ENCODE peak calls at places on chromosomes 13 and 19, in eight cellular contexts. G is breast epithelium, U is NB4, P is HepG2, B is AG09319, F is cardiac muscle cell, S is sigmoid colon, R is GM13976. K is an unnamed sample.

GRCh38 chr13:22114630-22115311 is 443.9 kb downstream of the FGF9 start:
- DNase-seq in G (no peak), U (peak; percentile 81), P (no peak), B (no peak), F (peak; percentile 0), S (no peak), R (peak; percentile 81), K (no peak)

GRCh38 chr19:52527954-52528326 is 472 bp downstream of the ZNF808 start:
- DNase-seq in G (no peak), U (no peak), P (no peak), B (no peak), F (peak; percentile 5), S (peak; percentile 67), R (no peak), K (peak; percentile 76)

GRCh38 chr19:49971991-49972401 is 11.0 kb upstream of the SIGLEC11 start:
- DNase-seq in G (no peak), U (no peak), P (no peak), B (no peak), F (no peak), S (no peak), R (no peak), K (peak; percentile 56)

GRCh38 chr19:17504030-17504429 is 7.4 kb upstream of the PGLS start:
- DNase-seq in G (no peak), U (no peak), P (no peak), B (no peak), F (no peak), S (no peak), R (no peak), K (no peak)

GRCh38 chr13:95176611-95177259 is 124.5 kb downstream of the ABCC4 start:
- DNase-seq in G (no peak), U (peak; percentile 9), P (no peak), B (no peak), F (peak; percentile 58), S (no peak), R (no peak), K (no peak)

GRCh38 chr13:36323951-36324566 is 22.1 kb downstream of the SPART start:
- DNase-seq in G (no peak), U (no peak), P (peak; percentile 29), B (no peak), F (peak; percentile 32), S (no peak), R (no peak), K (no peak)

GRCh38 chr13:25752957-25753540 is 298.8 kb downstream of the SHISA2 start:
- DNase-seq in G (no peak), U (peak; percentile 88), P (no peak), B (peak; percentile 22), F (peak; percentile 93), S (no peak), R (no peak), K (peak; percentile 60)

GRCh38 chr19:49847731-49848696 is 2.9 kb upstream of the PTOV1 start:
- DNase-seq in G (no peak), U (peak; percentile 88), P (no peak), B (no peak), F (peak; percentile 90), S (no peak), R (no peak), K (peak; percentile 41)

GRCh38 chr13:79548886-79549285 is 67.9 kb downstream of the NDFIP2 start:
- DNase-seq in G (no peak), U (no peak), P (no peak), B (no peak), F (peak; percentile 35), S (no peak), R (no peak), K (no peak)

GRCh38 chr19:4338441-4339350 is at the start of gene STAP2:
- DNase-seq in G (peak; percentile 79), U (no peak), P (peak; percentile 44), B (no peak), F (peak; percentile 17), S (no peak), R (peak; percentile 53), K (peak; percentile 82)

GRCh38 chr13:20415694-20416107 is 110.0 kb downstream of the CRYL1 start:
- DNase-seq in G (no peak), U (no peak), P (no peak), B (no peak), F (no peak), S (no peak), R (no peak), K (no peak)

GRCh38 chr19:5503598-5503997 is 48.4 kb downstream of the ZNRF4 start:
- DNase-seq in G (no peak), U (peak; percentile 18), P (no peak), B (no peak), F (no peak), S (no peak), R (no peak), K (no peak)
- TF ChIP-seq CTCF in G (no peak), U (peak; percentile 11), P (no peak), B (no peak), F (no peak), S (no peak), R (no peak), K (no peak)

DNA sequence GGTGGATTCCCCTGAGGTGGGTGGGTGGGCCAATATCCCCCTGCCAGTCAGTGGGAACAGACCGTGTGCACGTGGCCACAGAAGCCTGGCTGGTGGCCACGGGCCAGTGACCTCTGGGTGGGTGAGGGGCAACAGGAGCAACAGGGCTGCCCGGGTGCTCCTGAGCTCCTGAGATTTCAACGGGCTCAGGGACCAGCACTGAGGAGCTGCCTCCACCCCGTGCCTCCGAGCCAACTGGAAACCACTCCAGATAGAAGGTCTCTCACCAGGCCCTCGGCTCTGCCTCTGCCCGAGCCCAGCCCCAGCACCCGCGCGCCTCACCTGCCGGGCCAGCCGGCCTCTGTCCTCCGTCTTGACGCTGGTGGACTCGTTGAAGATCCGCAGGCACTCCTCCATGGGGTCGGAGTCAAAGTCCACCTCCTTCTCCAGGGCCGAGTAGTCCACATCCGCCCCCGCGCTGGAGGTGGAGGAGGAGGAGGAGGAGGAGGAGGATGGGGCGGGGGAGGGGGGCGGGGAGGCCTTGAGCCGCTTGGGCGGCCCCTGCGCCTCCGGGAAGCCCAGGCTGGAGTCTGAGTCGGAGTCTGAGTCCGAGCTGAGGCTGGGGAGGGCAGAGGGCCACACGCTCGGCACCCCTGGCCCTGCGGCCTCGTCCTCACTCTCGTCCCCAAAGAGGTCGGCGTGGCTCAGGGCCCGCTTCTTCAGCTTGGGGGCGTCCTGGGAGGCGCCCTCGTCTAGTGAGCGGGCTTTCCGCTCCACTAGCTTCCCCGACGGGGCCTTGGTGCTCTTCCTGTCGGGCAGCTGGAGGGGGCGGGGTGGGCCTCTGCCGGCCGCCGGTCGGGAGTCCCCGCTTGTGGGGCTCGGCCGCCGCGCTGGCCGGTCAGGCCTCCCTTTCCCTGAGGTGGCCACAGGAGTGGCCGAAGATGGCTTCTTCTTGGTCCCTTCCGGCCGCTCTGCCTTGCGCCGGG is 14.8 kb upstream of the ATP8B3 start:
- DNase-seq in G (no peak), U (no peak), P (no peak), B (no peak), F (peak; percentile 24), S (no peak), R (no peak), K (no peak)
- TF ChIP-seq CTCF in G (no peak), U (no peak), P (no peak), B (no peak), F (no peak), S (no peak), R (no peak), K (no peak)

DNA sequence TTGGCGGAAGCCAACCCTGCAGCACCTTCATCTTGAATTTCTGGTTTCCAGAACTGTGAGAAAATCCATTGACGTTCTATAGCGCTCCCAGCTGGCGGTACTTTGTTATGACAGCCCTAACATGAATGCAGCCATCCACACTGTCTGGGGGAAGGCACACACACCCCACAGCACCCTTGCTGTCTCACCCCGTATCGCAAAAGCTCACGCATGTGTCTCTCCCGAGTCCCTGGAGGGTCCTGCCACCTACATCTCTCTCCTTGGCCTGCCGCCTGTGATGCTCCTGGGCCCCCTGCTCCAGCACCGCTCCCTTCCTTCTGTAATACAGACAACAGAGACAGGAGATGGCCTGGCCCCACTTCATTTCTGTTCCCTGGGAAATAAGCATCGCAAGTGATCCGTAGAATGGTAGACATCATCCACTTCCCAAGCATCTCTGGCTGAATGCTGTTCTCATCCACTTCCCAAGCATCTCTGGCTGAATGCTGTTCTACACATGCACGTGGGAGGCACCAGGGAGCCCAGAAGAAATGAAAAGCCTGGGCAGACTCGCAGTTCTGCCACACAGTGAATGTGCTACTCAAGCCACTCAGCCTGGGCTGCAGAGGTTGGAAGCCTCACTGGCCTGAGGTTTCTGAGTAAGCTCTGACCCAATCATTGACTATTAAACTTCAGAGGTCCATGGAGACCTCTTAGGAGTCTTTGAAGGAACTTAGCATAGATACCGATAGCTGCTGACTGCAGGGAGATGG is 29.6 kb downstream of the EPN1 start:
- DNase-seq in G (no peak), U (peak; percentile 21), P (no peak), B (no peak), F (no peak), S (no peak), R (no peak), K (no peak)
- TF ChIP-seq CTCF in G (no peak), U (peak; percentile 21), P (peak; percentile 29), B (no peak), F (no peak), S (no peak), R (no peak), K (no peak)

DNA sequence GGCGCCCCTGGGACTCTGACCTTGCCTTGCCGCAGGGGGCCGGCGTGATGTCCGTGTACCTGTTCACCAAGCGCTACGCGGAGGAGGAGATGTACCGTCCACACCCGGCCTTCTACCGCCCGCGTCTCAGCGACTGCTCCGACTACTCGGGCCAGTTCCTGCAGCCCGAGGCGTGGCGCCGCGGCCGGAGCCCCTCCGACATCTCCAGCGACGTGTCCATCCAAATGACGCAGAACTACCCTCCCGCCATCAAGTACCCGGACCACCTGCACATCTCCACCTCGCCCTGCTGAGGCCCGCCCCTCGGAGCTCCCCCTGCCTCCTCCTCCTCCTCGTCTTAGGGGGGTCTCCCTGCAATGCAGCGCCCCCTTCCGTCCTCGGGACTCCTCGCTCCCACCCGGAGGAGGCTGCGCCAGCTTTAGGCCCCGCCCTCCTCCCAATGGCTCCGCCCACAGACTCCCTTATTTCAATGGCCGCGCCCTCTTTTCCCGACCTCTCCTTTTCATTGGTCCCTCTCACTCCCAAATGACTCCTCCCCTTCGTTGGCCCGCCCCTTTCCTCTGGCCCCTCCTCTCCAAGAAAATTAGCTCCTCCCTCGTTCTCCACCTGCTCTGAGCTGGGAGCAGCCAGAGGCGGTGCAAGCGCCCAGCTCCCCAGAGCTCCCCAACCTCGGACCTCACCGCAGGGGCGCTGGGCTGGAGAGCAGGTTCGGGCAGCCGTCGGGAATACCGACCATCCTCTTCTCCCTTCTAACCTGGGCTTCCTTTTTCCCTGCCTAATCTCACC is 20.5 kb upstream of the CACNG8 start:
- DNase-seq in G (no peak), U (no peak), P (peak; percentile 4), B (no peak), F (no peak), S (no peak), R (no peak), K (no peak)
- TF ChIP-seq CTCF in G (no peak), U (no peak), P (peak; percentile 38), B (no peak), F (no peak), S (no peak), R (no peak), K (no peak)

GRCh38 chr19:45687599-45687998 is 4.2 kb downstream of the SNRPD2 start:
- DNase-seq in G (no peak), U (no peak), P (no peak), B (no peak), F (no peak), S (no peak), R (no peak), K (no peak)
- TF ChIP-seq CTCF in G (no peak), U (no peak), P (peak; percentile 5), B (no peak), F (no peak), S (no peak), R (no peak), K (no peak)

GRCh38 chr13:90968510-90968909 is 379.0 kb upstream of the MIR17HG start:
- DNase-seq in G (no peak), U (peak; percentile 31), P (peak; percentile 2), B (no peak), F (peak; percentile 35), S (no peak), R (no peak), K (no peak)
- TF ChIP-seq CTCF in G (no peak), U (peak; percentile 53), P (no peak), B (no peak), F (peak; percentile 52), S (no peak), R (no peak), K (peak; percentile 22)